ENCODE peak calls at places on chromosomes 2 and 18, in four cellular contexts. C is K562, N is HepG2, R is GM12878. D is an unnamed sample.
A peak's percentile ranks its signal among the peaks of the same experiment; 100 is the strongest.

GRCh38 chr2:130882111-130882510 is 45.4 kb downstream of the ARHGEF4 start:
- DNase-seq in R (no peak), C (no peak), N (no peak), D (no peak)

GRCh38 chr18:47800192-47800591 is 130.3 kb downstream of the SMAD2 start:
- DNase-seq in R (no peak), C (no peak), N (no peak), D (no peak)

GRCh38 chr2:237165405-237166276 is 80.0 kb downstream of the COPS8 start:
- DNase-seq in N (peak; percentile 14), C (no peak), R (no peak), D (peak; percentile 17)

GRCh38 chr2:204571041-204571440 is 25.8 kb downstream of the PARD3B start:
- DNase-seq in R (no peak), C (no peak), N (no peak), D (no peak)

GRCh38 chr2:237412646-237413292 is 1.2 kb downstream of the COL6A3 start:
- DNase-seq in N (no peak), R (no peak), C (no peak), D (no peak)

GRCh38 chr2:191875859-191876258 is 29.0 kb upstream of the CAVIN2 start:
- DNase-seq in C (no peak), N (no peak), R (no peak), D (no peak)

GRCh38 chr2:121205321-121205942 is 79.6 kb downstream of the TFCP2L1 start:
- DNase-seq in C (peak; percentile 31), N (no peak), R (no peak), D (no peak)

GRCh38 chr2:149719695-149720094 is 132.1 kb upstream of the MMADHC start:
- DNase-seq in C (no peak), R (no peak), N (no peak), D (no peak)

GRCh38 chr2:186009341-186009740 is 270.7 kb downstream of the FSIP2 start:
- DNase-seq in C (no peak), N (no peak), R (no peak), D (no peak)

GRCh38 chr2:233435436-233436190 is 81.3 kb downstream of the DGKD start:
- DNase-seq in R (no peak), C (no peak), N (no peak), D (no peak)

GRCh38 chr2:182852090-182852489 is 14.3 kb downstream of the FRZB start:
- DNase-seq in C (no peak), R (no peak), N (no peak), D (peak; percentile 54)

GRCh38 chr18:24031916-24032315 is 17.4 kb downstream of the TTC39C start:
- DNase-seq in N (no peak), C (no peak), R (no peak), D (no peak)

GRCh38 chr2:85323351-85323987 is 4.3 kb downstream of the TGOLN2 start:
- DNase-seq in N (no peak), C (no peak), R (no peak), D (no peak)

GRCh38 chr2:230895536-230896345 is 29.3 kb downstream of the GPR55 start:
- DNase-seq in N (no peak), C (no peak), R (no peak), D (no peak)

GRCh38 chr2:170361359-170361936 is 183.5 kb downstream of the MYO3B start:
- DNase-seq in R (peak; percentile 26), C (peak; percentile 57), N (peak; percentile 48), D (peak; percentile 53)

GRCh38 chr2:161041356-161041755 is 118.9 kb upstream of the TANK start:
- DNase-seq in C (no peak), R (no peak), N (no peak), D (no peak)

GRCh38 chr2:190043441-190043840 is 19.1 kb downstream of the MSTN start:
- DNase-seq in R (no peak), C (no peak), N (no peak), D (no peak)

GRCh38 chr18:57970356-57971095 is 73.5 kb upstream of the NEDD4L start:
- DNase-seq in R (no peak), C (peak; percentile 13), N (peak; percentile 37), D (peak; percentile 39)

GRCh38 chr2:239472220-239472775 is 71.5 kb upstream of the HDAC4 start:
- DNase-seq in N (no peak), C (no peak), R (no peak), D (no peak)

GRCh38 chr18:23694642-23695430 is 5.6 kb downstream of the LAMA3 start:
- DNase-seq in R (no peak), C (no peak), N (no peak), D (no peak)

GRCh38 chr2:19623488-19623887 is 265.1 kb upstream of the OSR1 start:
- DNase-seq in R (no peak), N (no peak), C (no peak), D (no peak)

GRCh38 chr2:149767516-149767974 is 180.0 kb upstream of the MMADHC start:
- DNase-seq in N (no peak), C (no peak), R (no peak), D (no peak)

GRCh38 chr2:75276093-75277055 is 77.1 kb upstream of the TACR1 start:
- DNase-seq in R (no peak), C (no peak), N (peak; percentile 11), D (no peak)

GRCh38 chr18:25349926-25350560 is 1.9 kb downstream of the ZNF521 start:
- DNase-seq in R (no peak), N (no peak), C (no peak), D (no peak)
- TF ChIP-seq TARDBP in R (no peak), N (no peak), C (no peak), D (no peak)

GRCh38 chr2:61367177-61367576 is 103.7 kb downstream of the USP34 start:
- DNase-seq in R (no peak), C (no peak), N (no peak), D (no peak)

GRCh38 chr2:61371027-61371426 is 99.9 kb downstream of the USP34 start:
- DNase-seq in N (no peak), C (no peak), R (no peak), D (no peak)

GRCh38 chr2:61363580-61363979 is 107.3 kb downstream of the USP34 start:
- DNase-seq in C (no peak), R (no peak), N (no peak), D (no peak)

GRCh38 chr2:61368687-61369665 is 101.9 kb downstream of the USP34 start:
- DNase-seq in C (no peak), N (no peak), R (no peak), D (no peak)
- TF ChIP-seq TARDBP in C (no peak), N (no peak), R (no peak), D (no peak)

GRCh38 chr2:176461686-176462376 is 192.6 kb downstream of the MTX2 start:
- DNase-seq in R (no peak), N (no peak), C (no peak), D (no peak)
- TF ChIP-seq TARDBP in R (no peak), N (no peak), C (no peak), D (no peak)

DNA sequence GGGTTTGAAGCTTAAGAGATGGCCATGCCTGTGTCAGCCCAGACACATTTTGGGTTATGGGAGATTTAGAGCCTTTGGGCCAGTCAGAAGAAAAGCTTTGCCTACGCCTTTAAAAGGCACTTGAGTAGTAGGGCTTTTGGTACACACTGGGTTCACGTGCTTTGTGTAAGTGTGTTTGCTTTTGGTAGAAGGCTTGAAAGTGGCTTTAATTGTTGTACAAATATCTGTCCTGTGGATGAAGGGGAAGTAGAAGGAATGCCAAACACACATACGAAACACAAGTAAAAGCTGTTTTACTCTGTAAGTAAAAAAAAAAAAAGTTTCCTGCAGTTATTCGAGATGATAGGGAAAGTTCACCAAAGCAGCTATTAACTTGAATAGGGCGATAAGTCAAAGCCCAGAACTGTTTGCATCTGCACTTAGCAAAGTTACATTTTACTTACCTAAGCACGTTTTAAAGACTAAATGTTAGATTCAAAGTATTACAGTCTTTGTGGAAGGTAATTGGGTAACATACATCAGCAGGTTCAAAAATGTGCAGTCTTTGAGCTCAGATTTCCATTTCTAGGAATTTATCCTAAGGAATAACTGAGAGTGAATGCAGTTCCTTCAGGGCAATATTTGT is 75.4 kb downstream of the STK25 start:
- DNase-seq in N (peak; percentile 94), R (no peak), C (no peak), D (no peak)
- TF ChIP-seq TARDBP in N (peak; percentile 95), R (no peak), C (no peak), D (no peak)

D was measured in HEK293T.